ENCODE peak calls at places on chromosome 3, in seven cellular contexts. T is lower lobe of right lung, G is esophagus squamous epithelium, U is cardiac fibroblast, Y is stomach, H is IMR-90, K is hepatocyte. M is an unnamed sample.
A peak's percentile ranks its signal among the peaks of the same experiment; 100 is the strongest.

GRCh38 chr3:127780536-127781400 is 41.5 kb downstream of the MGLL start:
- DNase-seq in K (no peak), Y (no peak), T (no peak), G (no peak), U (peak; percentile 28), H (no peak), M (no peak)

GRCh38 chr3:165753560-165753959 is 83.7 kb downstream of the BCHE start:
- DNase-seq in K (no peak), U (peak; percentile 62), G (no peak), H (no peak), Y (no peak), T (no peak), M (peak; percentile 51)

GRCh38 chr3:156594229-156594683 is 39.3 kb upstream of the SSR3 start:
- DNase-seq in T (no peak), G (no peak), U (no peak), K (peak; percentile 43), H (no peak), Y (no peak), M (no peak)

GRCh38 chr3:39907981-39908380 is 98.6 kb downstream of the MYRIP start:
- DNase-seq in T (no peak), U (no peak), G (no peak), H (no peak), Y (no peak), K (no peak), M (no peak)

GRCh38 chr3:183309276-183309675 is 56.2 kb downstream of the B3GNT5 start:
- DNase-seq in U (no peak), K (peak; percentile 50), T (no peak), H (no peak), Y (peak; percentile 50), G (no peak), M (no peak)

GRCh38 chr3:45482829-45483228 is 94.5 kb downstream of the LARS2 start:
- DNase-seq in U (no peak), G (no peak), T (no peak), H (no peak), Y (no peak), K (no peak), M (no peak)

GRCh38 chr3:141625506-141625905 is 112.6 kb upstream of the RNF7 start:
- DNase-seq in K (no peak), U (peak; percentile 59), T (no peak), Y (no peak), G (no peak), H (peak; percentile 34), M (peak; percentile 71)

GRCh38 chr3:190076601-190077444 is 43.9 kb downstream of the P3H2 start:
- DNase-seq in Y (no peak), G (no peak), U (peak; percentile 99), K (peak; percentile 81), T (no peak), H (peak; percentile 99), M (peak; percentile 97)

GRCh38 chr3:139745831-139746230 is 68.1 kb upstream of the NMNAT3 start:
- DNase-seq in Y (no peak), U (peak; percentile 68), H (peak; percentile 34), G (no peak), T (no peak), K (peak; percentile 23), M (peak; percentile 55)

GRCh38 chr3:70822777-70823176 is 510.3 kb upstream of the MDFIC2 start:
- DNase-seq in U (no peak), H (no peak), Y (no peak), G (no peak), T (no peak), K (no peak), M (no peak)

GRCh38 chr3:190044142-190044541 is 76.6 kb downstream of the P3H2 start:
- DNase-seq in K (no peak), H (peak; percentile 74), G (no peak), U (peak; percentile 36), Y (no peak), T (no peak), M (peak; percentile 51)

GRCh38 chr3:148796799-148797198 is 30.8 kb upstream of the CPB1 start:
- DNase-seq in Y (no peak), U (no peak), T (no peak), H (no peak), K (peak; percentile 26), G (no peak), M (peak; percentile 66)

GRCh38 chr3:183988216-183988790 is 29.4 kb downstream of the ABCC5 start:
- DNase-seq in T (no peak), U (no peak), H (peak; percentile 90), G (no peak), Y (no peak), K (peak; percentile 65), M (no peak)

GRCh38 chr3:101676765-101677435 is at the start of gene ZBTB11:
- DNase-seq in K (peak; percentile 99), U (peak; percentile 100), Y (peak; percentile 100), H (peak; percentile 100), G (no peak), T (peak; percentile 99), M (peak; percentile 100)

GRCh38 chr3:140816372-140816771 is 125.3 kb upstream of the SLC25A36 start:
- DNase-seq in K (no peak), T (no peak), U (no peak), H (no peak), Y (no peak), G (no peak), M (no peak)

GRCh38 chr3:49339593-49339946 is 283 bp downstream of the USP4 start:
- DNase-seq in K (peak; percentile 63), G (no peak), U (no peak), Y (no peak), H (no peak), T (peak; percentile 63), M (no peak)

GRCh38 chr3:101381809-101382208 is 61.4 kb upstream of the IMPG2 start:
- DNase-seq in K (peak; percentile 53), U (peak; percentile 70), T (no peak), Y (no peak), H (peak; percentile 58), G (no peak), M (peak; percentile 52)

GRCh38 chr3:58071480-58071971 is 63.3 kb downstream of the FLNB start:
- DNase-seq in U (no peak), K (peak; percentile 63), G (no peak), H (no peak), T (no peak), Y (no peak), M (no peak)

GRCh38 chr3:57166660-57167059 is 1.5 kb upstream of the IL17RD start:
- DNase-seq in K (no peak), H (no peak), Y (no peak), T (no peak), G (no peak), U (no peak), M (no peak)

GRCh38 chr3:65018801-65019200 is 331.0 kb upstream of the ADAMTS9 start:
- DNase-seq in G (no peak), H (no peak), K (peak; percentile 6), Y (no peak), U (no peak), T (no peak), M (no peak)

GRCh38 chr3:168088106-168088722 is 7.5 kb downstream of the GOLIM4 start:
- DNase-seq in T (no peak), Y (no peak), G (no peak), K (no peak), U (peak; percentile 29), H (no peak), M (no peak)

GRCh38 chr3:168086541-168087260 is 9.0 kb downstream of the GOLIM4 start:
- DNase-seq in U (no peak), G (no peak), T (no peak), Y (no peak), H (no peak), K (no peak), M (no peak)

GRCh38 chr3:168081856-168082255 is 13.9 kb downstream of the GOLIM4 start:
- DNase-seq in U (no peak), K (no peak), H (no peak), Y (no peak), T (no peak), G (no peak), M (no peak)

GRCh38 chr3:53822331-53822741 is 23.9 kb downstream of the CHDH start:
- DNase-seq in U (no peak), H (no peak), Y (peak; percentile 20), K (no peak), G (no peak), T (no peak), M (no peak)

GRCh38 chr3:79521221-79521848 is 246.5 kb downstream of the ROBO1 start:
- DNase-seq in U (peak; percentile 70), K (peak; percentile 57), G (no peak), H (peak; percentile 32), T (no peak), Y (no peak), M (peak; percentile 52)

GRCh38 chr3:37863949-37864822 is 2.5 kb downstream of the CTDSPL start:
- DNase-seq in H (no peak), U (no peak), G (no peak), Y (no peak), K (no peak), T (no peak), M (no peak)
- H3K4me3 ChIP-seq in H (no peak overlapping the region), U (no peak overlapping the region), G (no peak overlapping the region), Y (no peak overlapping the region), K (no peak overlapping the region), T (peak overlapping the region; percentile 78), M (peak overlapping the region; percentile 68)

GRCh38 chr3:11161666-11162065 is 7.4 kb downstream of the HRH1 start:
- DNase-seq in K (no peak), T (no peak), G (no peak), U (no peak), Y (no peak), H (no peak), M (no peak)
- TF ChIP-seq CTCF in K (no peak), T (no peak), G (no peak), U (no peak), Y (no peak), H (no peak), M (no peak)

GRCh38 chr3:4985330-4986174 is 6.3 kb downstream of the BHLHE40 start:
- DNase-seq in Y (no peak), H (peak; percentile 76), K (peak; percentile 56), U (peak; percentile 81), G (no peak), T (no peak), M (peak; percentile 95)
- H3K4me3 ChIP-seq in Y (no peak overlapping the region), H (no peak overlapping the region), K (no peak overlapping the region), U (no peak overlapping the region), G (peak overlapping the region; percentile 9), T (peak overlapping the region; percentile 55), M (no peak overlapping the region)

DNA sequence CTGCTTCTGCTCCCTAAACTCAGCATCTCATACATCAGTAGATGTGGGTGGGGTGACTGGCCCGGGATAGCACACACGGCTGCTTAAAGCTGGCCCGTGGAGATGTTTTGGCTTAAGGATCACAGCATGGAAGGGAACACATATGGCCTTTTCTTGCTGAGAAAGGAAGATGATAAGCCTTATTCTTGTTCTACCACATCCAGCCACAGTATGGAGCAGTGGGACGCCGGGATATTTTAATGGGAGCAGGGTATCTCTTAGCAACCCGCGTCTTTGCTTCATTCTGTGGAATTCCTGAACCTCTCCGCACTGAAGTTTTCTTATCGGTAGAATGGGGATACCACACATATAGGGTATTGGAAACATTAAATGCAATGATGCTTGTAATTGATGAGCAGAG is 94.1 kb upstream of the PROK2 start:
- DNase-seq in K (no peak), G (no peak), Y (no peak), T (no peak), U (no peak), H (no peak), M (no peak)
- TF ChIP-seq CTCF in K (no peak), G (no peak), Y (no peak), T (no peak), U (no peak), H (no peak), M (no peak)

M was measured in epithelial cell of esophagus.